ENCODE peak calls at places on chromosome 2, in five cellular contexts. H is substantia nigra, P is nucleus accumbens, Y is HTR-8/SVneo, S is MCF 10A. Q is an unnamed sample.

GRCh38 chr2:48651127-48651526 is 33.5 kb downstream of the GTF2A1L start:
- DNase-seq in H (no peak), P (no peak), Y (no peak), S (no peak), Q (no peak)

GRCh38 chr2:217953531-217953932 is 49.3 kb downstream of the TNS1 start:
- DNase-seq in H (no peak), P (no peak), Y (no peak), S (no peak), Q (no peak)

GRCh38 chr2:218961651-218962570 is 2.4 kb downstream of the CDK5R2 start:
- DNase-seq in H (peak; percentile 8), P (no peak), Y (no peak), S (no peak), Q (no peak)

GRCh38 chr2:28424799-28425492 is 32.3 kb downstream of the FOSL2 start:
- DNase-seq in H (no peak), P (no peak), Y (no peak), S (no peak), Q (no peak)

GRCh38 chr2:104388296-104388695 is 465.6 kb upstream of the POU3F3 start:
- DNase-seq in H (no peak), P (no peak), Y (no peak), S (no peak), Q (no peak)

GRCh38 chr2:54558188-54558975 is 102.3 kb downstream of the SPTBN1 start:
- DNase-seq in H (peak; percentile 32), P (no peak), Y (peak; percentile 56), S (peak; percentile 85), Q (no peak)

GRCh38 chr2:231711677-231712461 is 3.5 kb downstream of the PTMA start:
- DNase-seq in H (no peak), P (no peak), Y (no peak), S (no peak), Q (no peak)

GRCh38 chr2:84927275-84927627 is 21.8 kb downstream of the TMSB10 start:
- DNase-seq in H (no peak), P (no peak), Y (no peak), S (no peak), Q (no peak)

GRCh38 chr2:65130440-65131175 is 702 bp upstream of the RAB1A start:
- DNase-seq in H (no peak), P (no peak), Y (no peak), S (no peak), Q (no peak)

GRCh38 chr2:101433465-101433864 is 41.4 kb downstream of the RFX8 start:
- DNase-seq in H (no peak), P (no peak), Y (no peak), S (no peak), Q (no peak)

GRCh38 chr2:100504542-100504941 is 34.3 kb downstream of the NMS start:
- DNase-seq in H (no peak), P (no peak), Y (no peak), S (no peak), Q (no peak)

GRCh38 chr2:232544674-232545073 is 5.2 kb downstream of the CHRNG start:
- DNase-seq in H (no peak), P (no peak), Y (no peak), S (no peak), Q (no peak)

GRCh38 chr2:41869542-41870256 is 178.1 kb upstream of the PKDCC start:
- DNase-seq in H (peak; percentile 77), P (peak; percentile 47), Y (peak; percentile 78), S (peak; percentile 66), Q (peak; percentile 58)

GRCh38 chr2:233426619-233427342 is 72.5 kb downstream of the DGKD start:
- DNase-seq in H (no peak), P (no peak), Y (no peak), S (peak; percentile 78), Q (no peak)

GRCh38 chr2:46652514-46653170 is 173.3 kb downstream of the TMEM247 start:
- DNase-seq in H (no peak), P (no peak), Y (no peak), S (no peak), Q (no peak)

GRCh38 chr2:203909192-203909945 is 27.2 kb upstream of the ICOS start:
- DNase-seq in H (no peak), P (no peak), Y (peak; percentile 51), S (peak; percentile 59), Q (peak; percentile 47)

GRCh38 chr2:232980683-232981082 is 32.4 kb downstream of the NGEF start:
- DNase-seq in H (no peak), P (no peak), Y (no peak), S (peak; percentile 64), Q (no peak)

GRCh38 chr2:125710561-125710960 is 945.4 kb upstream of the GYPC start:
- DNase-seq in H (no peak), P (no peak), Y (no peak), S (no peak), Q (no peak)

GRCh38 chr2:72289283-72289682 is 141.6 kb upstream of the CYP26B1 start:
- DNase-seq in H (no peak), P (no peak), Y (no peak), S (no peak), Q (no peak)

GRCh38 chr2:38835015-38835601 is 40.6 kb downstream of the DHX57 start:
- DNase-seq in H (no peak), P (no peak), Y (peak; percentile 14), S (peak; percentile 47), Q (no peak)

GRCh38 chr2:197174539-197175094 is 136.0 kb downstream of the ANKRD44 start:
- DNase-seq in H (no peak), P (no peak), Y (no peak), S (no peak), Q (no peak)

GRCh38 chr2:54329482-54330225 is 73.6 kb upstream of the TSPYL6 start:
- DNase-seq in H (no peak), P (no peak), Y (no peak), S (no peak), Q (no peak)

GRCh38 chr2:62745891-62746481 is 40.5 kb downstream of the EHBP1 start:
- DNase-seq in H (no peak), P (no peak), Y (no peak), S (no peak), Q (no peak)

GRCh38 chr2:45244928-45245327 is 235.7 kb upstream of the SIX2 start:
- DNase-seq in H (no peak), P (no peak), Y (no peak), S (no peak), Q (no peak)

GRCh38 chr2:222000326-222000725 is 298.5 kb downstream of the PAX3 start:
- DNase-seq in H (no peak), P (no peak), Y (peak; percentile 56), S (peak; percentile 73), Q (no peak)

GRCh38 chr2:3639653-3640052 is 18.3 kb upstream of the ALLC start:
- DNase-seq in H (no peak), P (no peak), Y (no peak), S (no peak), Q (no peak)

GRCh38 chr2:208440716-208441115 is 34.1 kb downstream of the PTH2R start:
- DNase-seq in H (no peak), P (no peak), Y (no peak), S (no peak), Q (no peak)

GRCh38 chr2:71720283-71720560 is 266.9 kb downstream of the DYSF start:
- DNase-seq in H (no peak), P (no peak), Y (no peak), S (no peak), Q (no peak)

GRCh38 chr2:160394153-160394552 is 99.5 kb downstream of the RBMS1 start:
- DNase-seq in H (no peak), P (no peak), Y (no peak), S (no peak), Q (no peak)

GRCh38 chr2:33419548-33420255 is 56.7 kb upstream of the RASGRP3 start:
- DNase-seq in H (no peak), P (no peak), Y (no peak), S (no peak), Q (no peak)

GRCh38 chr2:101820519-101820918 is 123.0 kb downstream of the MAP4K4 start:
- DNase-seq in H (no peak), P (no peak), Y (no peak), S (peak; percentile 88), Q (no peak)

GRCh38 chr2:222545821-222546540 is 109.9 kb downstream of the FARSB start:
- DNase-seq in H (no peak), P (no peak), Y (no peak), S (no peak), Q (no peak)

GRCh38 chr2:234974501-234975385 is 22.9 kb downstream of the SH3BP4 start:
- DNase-seq in H (peak; percentile 19), P (peak; percentile 23), Y (no peak), S (no peak), Q (peak; percentile 9)

GRCh38 chr2:45168731-45169338 is 159.6 kb upstream of the SIX2 start:
- DNase-seq in H (no peak), P (no peak), Y (peak; percentile 48), S (peak; percentile 65), Q (no peak)

GRCh38 chr2:234861841-234862735 is 89.7 kb upstream of the SH3BP4 start:
- DNase-seq in H (peak; percentile 29), P (peak; percentile 33), Y (no peak), S (no peak), Q (peak; percentile 45)

Q was measured in putamen.